ENCODE peak calls at places on chromosome 15, in ten cellular contexts. P, C, Z, J, A, D, R, Y, H and S are unnamed samples.

GRCh38 chr15:86445750-86446149 is 366.1 kb downstream of the AGBL1 start:
- DNase-seq in Y (no peak), Z (no peak), C (no peak), A (no peak), H (no peak), P (no peak), R (no peak), J (no peak), D (no peak), S (no peak)

GRCh38 chr15:77066961-77067690 is 3.8 kb downstream of the TSPAN3 start:
- DNase-seq in P (no peak), H (no peak), D (no peak), A (peak), C (no peak), J (no peak), R (peak), Z (peak), Y (no peak), S (peak)

GRCh38 chr15:96381463-96381862 is 51.0 kb downstream of the NR2F2 start:
- DNase-seq in J (no peak), C (no peak), H (no peak), Y (no peak), Z (no peak), P (no peak), R (no peak), D (no peak), A (no peak), S (no peak)

GRCh38 chr15:75620776-75621536 is 4.6 kb downstream of the SNUPN start:
- DNase-seq in D (no peak), A (no peak), J (peak), C (no peak), R (peak), H (peak), Z (peak), Y (peak), P (peak), S (no peak)

GRCh38 chr15:65862682-65863081 is 6.6 kb upstream of the RAB11A start:
- DNase-seq in D (peak), Z (peak), R (no peak), H (no peak), P (no peak), Y (no peak), C (peak), J (no peak), A (peak), S (no peak)

GRCh38 chr15:61742591-61742990 is 317.7 kb downstream of the VPS13C start:
- DNase-seq in R (peak), C (no peak), P (no peak), Z (no peak), Y (no peak), J (no peak), H (no peak), A (peak), D (no peak), S (peak)

GRCh38 chr15:38266247-38266996 is 13.8 kb downstream of the SPRED1 start:
- DNase-seq in Y (no peak), Z (no peak), C (no peak), D (no peak), R (no peak), H (no peak), P (peak), J (no peak), A (peak), S (no peak)

GRCh38 chr15:57654136-57654845 is 52.2 kb upstream of the POLR2M start:
- DNase-seq in D (no peak), P (no peak), Y (no peak), J (no peak), A (no peak), R (no peak), Z (no peak), C (no peak), H (no peak), S (no peak)

GRCh38 chr15:45678459-45679178 is 43.8 kb downstream of the SQOR start:
- DNase-seq in J (no peak), R (no peak), A (no peak), D (no peak), Z (no peak), H (no peak), Y (no peak), C (no peak), P (no peak), S (no peak)

DNA sequence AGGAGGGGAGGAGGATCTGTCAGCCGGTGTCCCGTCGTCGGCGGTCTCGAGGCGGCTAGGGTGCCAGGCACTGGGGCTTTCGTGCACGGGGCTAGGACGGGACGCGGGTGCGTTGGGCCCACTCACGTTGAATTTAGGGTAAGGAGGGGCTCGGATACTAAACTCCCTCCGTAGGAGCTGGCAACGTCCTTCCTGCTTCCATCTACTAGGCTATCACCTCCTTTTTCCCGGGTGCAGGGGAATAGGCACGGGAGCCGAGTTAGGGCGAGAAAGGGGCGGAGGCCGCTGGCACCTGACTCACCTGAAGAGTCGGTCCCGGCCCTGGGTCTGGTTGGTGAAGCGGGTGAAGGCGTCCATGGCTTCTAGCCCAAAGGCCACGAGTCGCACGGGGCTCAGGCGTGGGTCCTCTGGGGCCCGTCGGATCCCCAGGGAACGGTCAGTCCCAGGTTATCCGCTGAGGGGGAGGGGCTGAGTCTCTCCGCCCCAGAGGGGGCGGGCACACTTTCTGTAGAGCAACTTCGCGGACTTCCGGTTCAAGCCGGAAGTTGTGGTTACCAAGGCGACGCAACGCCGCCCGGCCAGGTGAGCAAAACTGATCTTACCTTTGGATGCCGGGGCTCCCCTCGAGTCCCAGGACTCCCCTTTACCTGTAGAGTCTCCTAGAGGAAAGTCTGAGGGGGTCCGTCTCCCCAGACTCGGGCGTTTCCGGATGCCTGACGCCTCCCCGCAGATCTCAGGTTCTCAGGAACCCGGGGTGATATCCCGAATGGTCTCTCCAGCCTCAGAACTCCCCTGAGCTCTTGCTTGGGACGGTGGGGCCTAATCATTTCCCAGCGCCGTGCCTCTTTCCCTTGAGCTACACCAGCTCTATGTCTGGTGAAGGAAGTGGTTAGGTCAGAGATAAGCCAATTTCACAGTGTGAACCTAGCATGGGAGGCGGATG is at the start of the genes PEX11A and WDR93:
- DNase-seq in Y (peak), P (peak), R (peak), A (peak), D (peak), H (peak), J (peak), Z (peak), C (peak), S (no peak)
- H3K27ac ChIP-seq in Y (peak), P (peak), R (peak), A (no peak), D (peak), H (peak), J (peak), Z (no peak), C (no peak), S (no peak)

GRCh38 chr15:62748175-62748574 is 294.4 kb upstream of the TPM1 start:
- DNase-seq in A (no peak), P (no peak), Z (no peak), R (no peak), H (no peak), J (no peak), D (no peak), C (no peak), Y (no peak), S (no peak)
- H3K27ac ChIP-seq in A (no peak), P (no peak), Z (no peak), R (no peak), H (no peak), J (no peak), D (no peak), C (no peak), Y (no peak), S (no peak)

GRCh38 chr15:29822100-29822684 is at the start of gene TJP1:
- DNase-seq in P (no peak), Z (peak), Y (peak), C (peak), D (no peak), R (peak), H (peak), J (peak), A (peak), S (no peak)

GRCh38 chr15:29819979-29820801 is 2.1 kb downstream of the TJP1 start:
- DNase-seq in J (no peak), P (no peak), C (no peak), A (peak), Y (no peak), H (no peak), D (no peak), Z (peak), R (no peak), S (no peak)

GRCh38 chr15:29822685-29823459 is 604 bp upstream of the TJP1 start:
- DNase-seq in A (peak), R (peak), Z (peak), J (peak), D (no peak), P (no peak), Y (peak), C (no peak), H (peak), S (no peak)

GRCh38 chr15:29820802-29821160 is 1.5 kb downstream of the TJP1 start:
- DNase-seq in J (no peak), Y (no peak), H (no peak), C (no peak), Z (peak), R (no peak), A (peak), P (no peak), D (no peak), S (no peak)

DNA sequence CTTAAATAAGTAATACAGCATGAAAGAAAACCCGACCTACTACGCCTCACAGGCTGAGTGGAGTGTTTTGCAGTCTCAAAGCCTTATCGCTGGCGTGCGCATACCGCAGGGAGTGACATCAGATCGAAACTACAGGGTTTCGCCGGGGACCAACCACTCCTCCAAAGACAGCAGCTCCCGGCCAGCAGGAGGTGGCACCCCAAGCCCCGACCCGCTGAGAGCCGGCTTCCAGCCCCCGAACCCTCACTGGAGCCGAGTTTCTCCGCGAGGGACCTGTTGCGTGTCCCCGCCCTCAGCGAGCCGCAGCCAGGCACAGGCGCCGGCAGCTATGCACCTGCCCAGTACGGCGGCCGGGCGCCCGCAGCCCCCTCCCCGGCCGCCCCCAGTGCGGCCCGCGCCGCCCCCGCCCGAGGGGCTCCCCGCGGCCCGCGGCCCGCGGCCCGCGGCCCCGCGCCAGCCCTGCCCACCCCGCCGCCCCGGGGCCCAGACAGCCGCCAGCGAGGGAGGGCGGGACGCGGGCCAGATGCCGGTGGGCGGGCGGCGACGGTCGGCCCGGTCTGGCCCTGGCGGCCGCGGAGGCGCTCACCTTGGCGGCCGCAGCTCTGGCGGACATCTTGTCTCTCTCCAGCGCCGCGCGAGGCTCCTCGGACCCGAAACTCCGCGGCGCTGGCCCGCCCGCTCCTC is 710 bp downstream of the TJP1 start:
- DNase-seq in A (peak), R (peak), D (no peak), H (peak), P (no peak), C (peak), Y (peak), Z (peak), J (peak), S (peak)
- H3K27ac ChIP-seq in A (peak), R (peak), D (peak), H (peak), P (peak), C (peak), Y (peak), Z (peak), J (peak), S (peak)

GRCh38 chr15:63243101-63243500 is 34.3 kb upstream of the APH1B start:
- DNase-seq in Y (peak), J (peak), C (no peak), Z (no peak), A (no peak), P (no peak), H (peak), R (no peak), D (no peak), S (no peak)

GRCh38 chr15:63246691-63247464 is 30.5 kb upstream of the APH1B start:
- DNase-seq in P (no peak), R (peak), H (peak), Z (no peak), A (peak), Y (no peak), D (no peak), C (no peak), J (no peak), S (peak)

GRCh38 chr15:63244399-63244798 is 33.0 kb upstream of the APH1B start:
- DNase-seq in Z (peak), A (no peak), R (peak), Y (no peak), H (no peak), C (no peak), J (no peak), D (no peak), P (no peak), S (no peak)

GRCh38 chr15:63243776-63244175 is 33.6 kb upstream of the APH1B start:
- DNase-seq in P (no peak), Z (no peak), J (no peak), D (no peak), H (no peak), A (no peak), R (no peak), C (no peak), Y (no peak), S (no peak)

GRCh38 chr15:63244976-63245645 is 32.3 kb upstream of the APH1B start:
- DNase-seq in Z (peak), Y (no peak), H (no peak), R (no peak), P (no peak), C (no peak), A (no peak), J (no peak), D (peak), S (no peak)
- H3K27ac ChIP-seq in Z (peak), Y (peak), H (peak), R (no peak), P (peak), C (no peak), A (no peak), J (peak), D (no peak), S (no peak)

GRCh38 chr15:31786360-31786759 is 244.0 kb upstream of the CHRNA7 start:
- DNase-seq in C (no peak), Z (no peak), P (no peak), H (no peak), D (no peak), Y (no peak), A (no peak), R (no peak), J (no peak), S (no peak)
- H3K27ac ChIP-seq in C (no peak), Z (no peak), P (no peak), H (no peak), D (no peak), Y (no peak), A (no peak), R (no peak), J (no peak), S (no peak)

DNA sequence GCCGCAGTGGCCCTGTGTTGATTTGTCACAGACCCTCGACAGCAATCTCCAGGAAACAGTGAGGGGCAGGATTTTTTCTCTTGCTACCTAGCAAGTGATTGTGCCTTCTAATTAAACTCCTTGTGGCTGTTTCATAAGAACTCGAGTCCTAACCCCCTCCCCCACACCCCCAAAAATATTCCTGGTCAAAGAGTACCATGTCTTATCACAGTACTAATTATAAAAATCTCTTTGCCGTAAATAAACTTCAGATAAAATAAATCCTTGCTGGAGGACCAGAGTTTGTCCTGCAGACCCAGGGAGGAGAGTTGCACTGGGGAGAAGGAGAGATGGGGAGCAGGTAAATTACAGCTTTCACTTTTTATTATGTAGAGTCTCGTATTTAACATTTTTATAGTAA is 64.3 kb downstream of the FAM174B start:
- DNase-seq in R (no peak), D (no peak), J (no peak), P (no peak), Z (no peak), A (no peak), Y (no peak), C (no peak), H (no peak), S (no peak)
- H3K27ac ChIP-seq in R (no peak), D (no peak), J (no peak), P (no peak), Z (no peak), A (no peak), Y (no peak), C (no peak), H (no peak), S (no peak)

GRCh38 chr15:98694153-98694552 is 45.8 kb downstream of the IGF1R start:
- DNase-seq in A (no peak), D (no peak), H (no peak), J (no peak), C (no peak), Z (no peak), Y (no peak), P (no peak), R (no peak), S (no peak)
- H3K27ac ChIP-seq in A (no peak), D (no peak), H (no peak), J (no peak), C (no peak), Z (no peak), Y (no peak), P (no peak), R (no peak), S (no peak)

DNA sequence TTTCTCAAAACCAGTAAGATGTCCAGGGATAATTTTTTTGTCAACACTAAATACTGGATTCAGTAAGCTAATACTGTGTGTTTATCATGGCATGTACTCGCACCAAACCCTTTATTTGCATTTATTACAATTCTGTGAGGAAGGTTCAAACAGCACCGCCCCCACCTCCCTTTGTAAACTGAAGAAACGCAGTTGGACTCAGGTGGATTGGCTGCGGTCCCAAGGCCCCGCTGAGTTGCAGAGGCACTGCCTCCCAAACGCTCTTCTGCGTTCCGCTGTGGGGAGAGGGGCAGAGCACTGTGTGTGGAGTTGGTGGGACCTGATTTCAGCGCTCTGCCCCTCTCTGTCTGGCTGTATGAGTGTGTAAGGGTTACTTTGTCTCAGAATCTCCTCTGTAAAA is 1.2 kb downstream of the RCCD1 start:
- DNase-seq in P (no peak), Z (no peak), J (no peak), H (no peak), Y (no peak), C (no peak), R (peak), D (no peak), A (peak), S (no peak)
- H3K27ac ChIP-seq in P (peak), Z (peak), J (no peak), H (peak), Y (no peak), C (peak), R (peak), D (peak), A (no peak), S (no peak)